ENCODE peak calls at places on chromosomes 16 and 17, in ten cellular contexts. Y, H, C, P, S, O, B, J, A and T are unnamed samples.

GRCh38 chr17:81840826-81841778 is 6.3 kb upstream of the PPP1R27 start:
- DNase-seq in Y (no peak), H (no peak), C (no peak), P (no peak), S (no peak), O (no peak), B (no peak), J (peak; percentile 37), A (no peak), T (no peak)

GRCh38 chr17:5826384-5826783 is 242.1 kb upstream of the NLRP1 start:
- DNase-seq in Y (no peak), H (no peak), C (no peak), P (no peak), S (no peak), O (no peak), B (no peak), J (no peak), A (no peak), T (peak; percentile 31)

GRCh38 chr17:39573447-39574298 is 34.0 kb downstream of the NEUROD2 start:
- DNase-seq in Y (peak; percentile 96), H (peak; percentile 65), C (peak; percentile 70), P (peak; percentile 27), S (peak; percentile 45), O (peak; percentile 87), B (peak; percentile 73), J (peak; percentile 87), A (peak; percentile 63), T (peak; percentile 63)

GRCh38 chr16:14378131-14378551 is 251.9 kb downstream of the PARN start:
- DNase-seq in Y (no peak), H (no peak), C (peak; percentile 38), P (peak; percentile 77), S (peak; percentile 56), O (no peak), B (no peak), J (no peak), A (peak; percentile 95), T (peak; percentile 71)

GRCh38 chr16:48526058-48526957 is 83.7 kb downstream of the N4BP1 start:
- DNase-seq in Y (no peak), H (peak; percentile 34), C (no peak), P (peak; percentile 66), S (peak; percentile 73), O (no peak), B (no peak), J (peak; percentile 87), A (no peak), T (no peak)

GRCh38 chr16:74320707-74321106 is 24.1 kb downstream of the PSMD7 start:
- DNase-seq in Y (no peak), H (no peak), C (no peak), P (no peak), S (no peak), O (no peak), B (no peak), J (no peak), A (no peak), T (no peak)

GRCh38 chr17:3879591-3880417 is 13.0 kb downstream of the CAMKK1 start:
- DNase-seq in Y (peak; percentile 70), H (no peak), C (no peak), P (no peak), S (no peak), O (no peak), B (no peak), J (no peak), A (no peak), T (no peak)

GRCh38 chr17:15343749-15344148 is 2.4 kb upstream of the TEKT3 start:
- DNase-seq in Y (no peak), H (no peak), C (peak; percentile 43), P (no peak), S (no peak), O (no peak), B (no peak), J (no peak), A (peak; percentile 51), T (peak; percentile 47)

GRCh38 chr16:9199312-9199711 is 107.9 kb downstream of the HAPSTR1 start:
- DNase-seq in Y (no peak), H (no peak), C (no peak), P (no peak), S (no peak), O (no peak), B (no peak), J (no peak), A (no peak), T (no peak)

GRCh38 chr17:74132354-74132753 is 71.1 kb upstream of the RPL38 start:
- DNase-seq in Y (no peak), H (no peak), C (no peak), P (no peak), S (no peak), O (no peak), B (no peak), J (no peak), A (no peak), T (no peak)

GRCh38 chr16:14520753-14521152 is 109.3 kb downstream of the PARN start:
- DNase-seq in Y (no peak), H (no peak), C (no peak), P (no peak), S (no peak), O (no peak), B (no peak), J (no peak), A (no peak), T (no peak)

GRCh38 chr17:6713130-6713917 is at the start of gene SLC13A5:
- DNase-seq in Y (peak; percentile 32), H (no peak), C (peak; percentile 38), P (no peak), S (no peak), O (no peak), B (no peak), J (peak; percentile 91), A (no peak), T (peak; percentile 29)

GRCh38 chr17:71986886-71987285 is 133.9 kb upstream of the SOX9 start:
- DNase-seq in Y (no peak), H (no peak), C (no peak), P (no peak), S (no peak), O (no peak), B (no peak), J (no peak), A (no peak), T (no peak)
- H3K4me3 ChIP-seq in Y (no peak overlapping the region), H (no peak overlapping the region), C (no peak overlapping the region), P (no peak overlapping the region), S (no peak overlapping the region), O (no peak overlapping the region), B (no peak overlapping the region), J (no peak overlapping the region), A (no peak overlapping the region), T (no peak overlapping the region)

GRCh38 chr16:25011891-25012499 is 3.2 kb downstream of the ARHGAP17 start:
- DNase-seq in Y (no peak), H (no peak), C (no peak), P (no peak), S (no peak), O (no peak), B (no peak), J (no peak), A (no peak), T (no peak)

GRCh38 chr16:25012525-25012991 is 2.6 kb downstream of the ARHGAP17 start:
- DNase-seq in Y (no peak), H (no peak), C (peak; percentile 59), P (no peak), S (no peak), O (no peak), B (no peak), J (no peak), A (peak; percentile 96), T (peak; percentile 85)

GRCh38 chr16:25013049-25013448 is 2.1 kb downstream of the ARHGAP17 start:
- DNase-seq in Y (no peak), H (no peak), C (no peak), P (no peak), S (no peak), O (no peak), B (no peak), J (no peak), A (no peak), T (no peak)

GRCh38 chr16:25014500-25015147 is 545 bp downstream of the ARHGAP17 start:
- DNase-seq in Y (peak; percentile 78), H (peak; percentile 52), C (peak; percentile 58), P (no peak), S (peak; percentile 57), O (peak; percentile 77), B (peak; percentile 52), J (peak; percentile 70), A (peak; percentile 59), T (peak; percentile 55)

DNA sequence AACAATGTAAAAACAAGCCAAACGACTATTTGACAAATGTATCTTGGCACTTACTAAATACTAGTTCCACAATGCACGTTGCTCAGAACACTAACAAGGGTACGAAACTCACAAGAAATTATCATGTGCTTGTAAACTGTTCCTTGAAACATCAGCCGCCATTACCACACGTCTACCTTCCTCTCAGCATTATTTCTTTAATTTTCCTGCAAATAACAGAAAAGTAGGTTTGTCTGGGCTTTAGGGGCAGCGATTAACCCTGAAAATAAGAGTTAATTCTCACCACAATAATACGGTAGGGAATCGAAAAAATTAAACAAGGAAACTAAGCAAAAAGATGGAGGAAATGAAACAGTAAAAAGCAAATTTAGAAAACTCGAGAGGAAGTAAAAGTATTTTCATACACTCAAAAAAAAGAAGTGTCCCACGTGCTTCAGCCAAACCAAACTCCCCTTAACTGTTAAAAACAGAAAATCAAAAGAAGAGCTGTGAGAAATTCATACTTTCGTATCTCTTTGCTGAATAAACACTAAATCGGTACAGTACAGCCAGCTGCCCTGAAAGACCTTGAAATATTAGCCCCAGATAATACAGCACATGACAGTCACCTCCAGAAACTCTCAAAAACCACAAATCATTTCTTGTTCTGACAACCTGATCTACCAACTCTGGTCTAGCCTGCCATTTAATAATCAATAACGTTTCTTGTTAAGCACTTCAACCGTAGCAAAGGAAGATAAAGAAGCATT is 1.2 kb downstream of the ARHGAP17 start:
- DNase-seq in Y (no peak), H (no peak), C (no peak), P (no peak), S (peak; percentile 90), O (no peak), B (no peak), J (no peak), A (no peak), T (no peak)
- TF ChIP-seq CTCF in Y (no peak), H (no peak), C (no peak), P (no peak), S (no peak), O (no peak), B (no peak), J (no peak), A (no peak), T (no peak)

GRCh38 chr17:50558955-50559614 is 1.4 kb upstream of the CACNA1G start:
- DNase-seq in Y (no peak), H (no peak), C (no peak), P (no peak), S (no peak), O (no peak), B (peak; percentile 41), J (peak; percentile 92), A (no peak), T (no peak)
- H3K4me3 ChIP-seq in Y (no peak overlapping the region), H (peak overlapping the region; percentile 7), C (no peak overlapping the region), P (no peak overlapping the region), S (no peak overlapping the region), O (peak overlapping the region; percentile 65), B (peak overlapping the region; percentile 48), J (peak overlapping the region; percentile 62), A (peak overlapping the region; percentile 54), T (no peak overlapping the region)

DNA sequence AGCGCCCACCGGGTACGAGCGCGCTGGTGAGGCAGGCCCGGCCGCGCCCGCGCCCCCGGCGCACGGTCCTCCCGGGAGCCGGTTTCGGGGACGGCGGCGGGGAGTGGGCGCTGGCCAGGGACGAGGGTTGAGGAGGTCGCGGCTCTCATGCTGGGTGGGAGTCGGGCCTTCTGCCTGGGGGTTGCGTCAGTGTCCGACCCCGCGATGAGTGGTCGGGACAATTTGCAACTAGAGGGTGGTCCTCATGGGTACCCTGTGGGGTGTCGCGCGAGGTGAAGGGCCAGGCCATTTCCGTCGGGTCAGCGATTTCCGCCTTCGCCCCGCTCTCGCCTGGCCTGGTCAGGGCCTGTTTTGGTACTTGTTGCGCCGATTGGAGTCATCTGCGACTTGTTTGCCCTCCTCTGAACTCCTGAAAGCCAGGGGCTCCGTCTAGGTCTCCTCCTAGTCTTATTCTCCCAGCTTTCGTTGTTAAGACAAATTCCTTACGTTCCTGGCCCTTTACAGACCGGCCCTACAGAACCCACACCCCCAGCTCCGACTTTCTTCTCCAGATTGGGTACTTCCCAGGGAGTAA is 14.9 kb downstream of the NAA60 start:
- DNase-seq in Y (no peak), H (no peak), C (peak; percentile 50), P (no peak), S (peak; percentile 41), O (no peak), B (no peak), J (peak; percentile 79), A (peak; percentile 65), T (peak; percentile 50)
- TF ChIP-seq CTCF in Y (no peak), H (no peak), C (no peak), P (no peak), S (no peak), O (no peak), B (no peak), J (no peak), A (no peak), T (no peak)